ENCODE peak calls at places on chromosome 9, in four cellular contexts. J is thyroid gland, M is Peyer's patch, O is IMR-90. I is an unnamed sample. For H3K4me1, the result is how much of the 10 kb centered on the place peaks cover.

GRCh38 chr9:96420468-96421219 is 2.5 kb upstream of the ZNF367 start:
- DNase-seq in J (peak), O (peak), M (no peak), I (peak)

GRCh38 chr9:127785023-127785932 is 556 bp upstream of the CDK9 start:
- DNase-seq in O (peak), J (peak), M (peak), I (peak)

GRCh38 chr9:114513952-114514267 is 8.6 kb upstream of the WHRN start:
- DNase-seq in O (no peak), M (no peak), J (no peak), I (no peak)

GRCh38 chr9:97059661-97060060 is 20.7 kb upstream of the CTSV start:
- DNase-seq in O (no peak), M (no peak), J (no peak), I (no peak)

GRCh38 chr9:116365056-116365471 is 211.5 kb downstream of the PAPPA start:
- DNase-seq in O (peak), J (peak), M (no peak), I (peak)

GRCh38 chr9:14992025-14992424 is 81.8 kb upstream of the FREM1 start:
- DNase-seq in O (no peak), J (no peak), M (no peak), I (no peak)

GRCh38 chr9:5624655-5625054 is 4.3 kb upstream of the RIC1 start:
- DNase-seq in J (no peak), M (no peak), O (no peak), I (no peak)

GRCh38 chr9:1083325-1083913 is 33.3 kb downstream of the DMRT2 start:
- DNase-seq in O (no peak), J (peak), M (no peak), I (no peak)

DNA sequence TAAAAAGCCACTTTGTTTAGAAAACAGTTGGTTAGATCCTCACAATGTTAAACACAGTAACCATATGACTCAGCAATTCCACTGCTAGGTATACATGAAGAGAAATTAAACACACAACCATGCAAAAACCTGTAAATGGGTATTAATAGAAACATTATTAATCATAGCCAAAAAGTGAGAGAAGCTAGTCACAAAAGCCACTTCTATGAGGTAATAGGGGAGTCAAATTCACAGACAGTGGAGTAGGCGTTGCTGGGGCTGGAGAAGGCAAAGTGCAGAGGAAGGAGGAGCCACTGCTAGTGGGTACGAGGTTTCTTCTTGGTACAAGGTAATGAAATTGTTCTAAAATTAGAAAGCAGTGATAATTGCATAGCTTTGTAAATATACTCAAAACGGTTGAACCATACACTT is 364.3 kb downstream of the GADD45G start:
- DNase-seq in J (no peak), M (no peak), O (peak), I (no peak)
- H3K4me3 ChIP-seq in J (no peak), M (no peak), O (no peak), I (no peak)

GRCh38 chr9:16057541-16057940 is 504.7 kb downstream of the CCDC171 start:
- DNase-seq in M (no peak), J (no peak), O (no peak), I (no peak)
- H3K4me1 ChIP-seq in M (under half), J (under half), O (under half), I (under half)

DNA sequence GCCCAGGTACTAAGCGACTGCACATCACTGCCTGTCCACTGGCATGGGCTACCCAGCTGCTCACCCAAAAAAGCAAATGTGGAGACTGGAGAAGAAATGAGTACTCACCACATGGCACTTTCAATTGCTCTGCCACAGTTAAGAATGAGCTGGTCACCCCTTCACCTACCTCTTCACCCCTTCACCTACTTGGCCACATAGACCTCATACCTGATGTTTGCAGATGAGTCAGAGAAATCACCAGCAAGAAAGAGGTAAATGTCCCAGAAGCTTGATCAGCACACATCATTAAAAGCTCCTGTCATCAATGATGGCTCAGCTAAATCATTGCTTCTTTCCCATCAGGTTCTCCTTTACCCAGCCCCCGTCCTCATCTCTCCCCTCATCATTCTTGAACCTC is 7.6 kb upstream of the PRUNE2 start:
- DNase-seq in J (no peak), O (no peak), M (no peak), I (no peak)
- H3K4me3 ChIP-seq in J (no peak), O (no peak), M (no peak), I (no peak)

GRCh38 chr9:136899196-136899595 is 12.9 kb downstream of the TRAF2 start:
- DNase-seq in O (no peak), J (peak), M (no peak), I (no peak)

GRCh38 chr9:136900988-136901515 is 14.7 kb downstream of the TRAF2 start:
- DNase-seq in J (peak), M (no peak), O (no peak), I (no peak)

GRCh38 chr9:136901516-136902258 is 15.4 kb downstream of the TRAF2 start:
- DNase-seq in M (peak), J (peak), O (peak), I (no peak)

GRCh38 chr9:136902259-136902821 is 16.0 kb downstream of the TRAF2 start:
- DNase-seq in J (peak), O (peak), M (peak), I (peak)

DNA sequence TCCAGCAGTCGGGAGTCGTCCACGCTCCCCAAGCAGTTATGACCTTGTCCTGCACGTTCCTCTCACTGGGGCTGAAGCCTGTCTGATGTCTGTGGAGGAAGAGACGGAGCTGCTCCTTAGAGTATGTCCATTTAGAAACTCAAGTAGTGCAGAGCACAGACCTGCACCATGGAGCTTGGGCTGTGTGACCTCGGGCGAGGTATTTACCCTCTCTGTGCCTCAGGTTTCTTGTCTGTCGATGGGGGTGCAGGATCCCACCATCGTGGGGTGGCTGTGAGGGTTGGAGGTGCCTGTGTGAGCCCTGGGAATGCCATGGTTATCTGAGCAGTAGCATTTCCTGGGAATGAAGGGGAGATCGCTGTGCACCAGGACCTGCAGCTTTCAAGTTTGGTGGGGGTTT is 14.2 kb downstream of the TRAF2 start:
- DNase-seq in O (no peak), J (no peak), M (no peak), I (no peak)
- H3K4me1 ChIP-seq in O (under half), J (under half), M (half or more), I (under half)

GRCh38 chr9:77521091-77521490 is 127.0 kb downstream of the GNA14 start:
- DNase-seq in J (peak), M (no peak), O (no peak), I (no peak)

GRCh38 chr9:77518688-77519087 is 129.4 kb downstream of the GNA14 start:
- DNase-seq in O (no peak), J (no peak), M (no peak), I (no peak)

DNA sequence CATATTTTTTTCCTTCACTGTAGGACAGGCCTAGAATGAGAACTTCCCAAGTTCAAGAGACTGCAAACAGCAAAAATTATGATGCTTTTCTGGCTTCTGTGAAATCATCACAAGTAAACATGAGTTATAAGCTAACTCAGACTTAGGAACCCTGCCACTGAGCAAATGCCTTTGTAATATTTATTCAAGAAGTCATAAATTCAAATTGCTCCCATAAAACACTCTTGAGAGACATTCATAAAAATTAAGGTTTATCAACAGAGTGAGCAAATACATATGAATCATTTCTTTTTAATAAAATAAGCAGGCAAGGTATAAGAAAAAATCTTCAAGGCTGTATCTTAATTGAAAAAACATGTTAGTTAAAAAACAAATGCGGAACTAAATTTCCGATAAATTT is 124.2 kb downstream of the GNA14 start:
- DNase-seq in M (no peak), J (no peak), O (no peak), I (no peak)
- H3K4me3 ChIP-seq in M (no peak), J (no peak), O (no peak), I (no peak)

DNA sequence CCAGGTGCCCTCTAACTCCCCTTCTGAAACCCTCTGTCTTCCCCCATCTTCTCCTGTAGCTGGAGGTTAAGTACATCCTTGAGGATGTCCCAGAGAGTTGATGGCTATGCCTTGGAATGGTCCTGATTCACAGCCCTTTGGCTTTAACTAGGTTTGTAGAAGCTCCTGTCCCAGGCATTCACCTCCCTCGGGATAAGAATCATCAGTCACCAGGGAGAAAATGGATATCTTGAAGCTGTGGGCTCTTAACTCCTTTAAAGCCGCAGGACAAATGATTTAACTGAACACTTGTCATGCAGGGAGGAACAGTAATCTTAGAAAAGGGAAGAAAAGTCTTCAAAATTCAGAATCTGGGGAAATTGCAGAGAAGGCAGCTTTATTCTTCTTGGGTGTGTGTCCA is 139.9 kb downstream of the PSAT1 start:
- DNase-seq in M (no peak), J (no peak), O (no peak), I (no peak)
- H3K4me1 ChIP-seq in M (under half), J (under half), O (under half), I (under half)

GRCh38 chr9:110128664-110129329 is 79.2 kb downstream of the C9orf152 start:
- DNase-seq in J (no peak), M (no peak), O (no peak), I (no peak)

GRCh38 chr9:110125763-110126351 is 82.1 kb downstream of the C9orf152 start:
- DNase-seq in J (no peak), O (peak), M (no peak), I (no peak)

GRCh38 chr9:110126457-110126856 is 81.5 kb downstream of the C9orf152 start:
- DNase-seq in M (no peak), J (no peak), O (no peak), I (no peak)

GRCh38 chr9:110125207-110125751 is 82.7 kb downstream of the C9orf152 start:
- DNase-seq in O (peak), M (peak), J (peak), I (peak)

GRCh38 chr9:110126986-110127864 is 80.7 kb downstream of the C9orf152 start:
- DNase-seq in O (peak), J (peak), M (no peak), I (peak)
- H3K4me3 ChIP-seq in O (peak), J (no peak), M (no peak), I (peak)

GRCh38 chr9:95025213-95026170 is 292.0 kb downstream of the FANCC start:
- DNase-seq in J (peak), O (peak), M (no peak), I (peak)

GRCh38 chr9:95024097-95024671 is 293.3 kb downstream of the FANCC start:
- DNase-seq in M (no peak), O (no peak), J (no peak), I (no peak)

GRCh38 chr9:95027914-95028854 is 289.3 kb downstream of the FANCC start:
- DNase-seq in O (no peak), M (no peak), J (peak), I (no peak)

GRCh38 chr9:95021166-95021886 is 294.8 kb downstream of the AOPEP start:
- DNase-seq in J (no peak), M (no peak), O (no peak), I (no peak)

GRCh38 chr9:95023217-95024003 is 294.1 kb downstream of the FANCC start:
- DNase-seq in M (no peak), O (peak), J (peak), I (no peak)
- H3K4me1 ChIP-seq in M (half or more), O (under half), J (under half), I (half or more)

DNA sequence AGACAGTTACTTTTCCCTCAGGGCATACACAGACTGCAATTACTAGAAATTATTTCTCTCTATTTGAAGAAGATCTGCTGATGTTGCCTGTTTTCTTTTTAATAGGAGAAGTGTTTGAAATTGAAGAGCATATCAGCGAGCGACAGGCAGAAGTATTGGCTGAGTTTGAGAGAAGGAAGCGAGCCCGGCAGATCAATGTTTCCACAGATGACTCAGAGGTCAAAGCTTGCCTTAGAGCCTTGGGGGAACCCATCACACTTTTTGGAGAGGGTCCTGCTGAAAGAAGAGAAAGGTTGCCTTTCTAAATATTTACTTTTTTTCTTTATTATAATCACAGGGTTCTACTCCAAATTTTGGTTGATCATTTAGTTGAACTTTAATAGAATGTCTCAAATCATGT is 3.4 kb downstream of the PRPF4 start:
- DNase-seq in M (no peak), J (no peak), O (no peak), I (no peak)
- H3K4me3 ChIP-seq in M (no peak), J (no peak), O (no peak), I (no peak)

I was measured in right atrium auricular region.